ENCODE peak calls at places on chromosomes 6 and 20, in six cellular contexts. L, F, W, P, T and Q are unnamed samples.

GRCh38 chr20:36312724-36313441 is 6.7 kb downstream of the DLGAP4 start:
- DNase-seq in L (no peak), F (no peak), W (no peak), P (no peak), T (no peak), Q (no peak)

GRCh38 chr6:132910759-132911158 is 96.4 kb downstream of the RPS12 start:
- DNase-seq in L (no peak), F (no peak), W (no peak), P (no peak), T (no peak), Q (no peak)

GRCh38 chr6:33213166-33213988 is 5.1 kb downstream of the RING1 start:
- DNase-seq in L (no peak), F (no peak), W (peak; percentile 34), P (no peak), T (no peak), Q (no peak)

GRCh38 chr6:110053395-110054240 is 75.5 kb downstream of the GPR6 start:
- DNase-seq in L (peak; percentile 16), F (no peak), W (peak; percentile 55), P (no peak), T (peak; percentile 40), Q (peak; percentile 40)

GRCh38 chr6:151119823-151120524 is 119.8 kb upstream of the AKAP12 start:
- DNase-seq in L (no peak), F (no peak), W (no peak), P (no peak), T (no peak), Q (no peak)

GRCh38 chr6:11188161-11188915 is 44.1 kb downstream of the NEDD9 start:
- DNase-seq in L (no peak), F (no peak), W (peak; percentile 55), P (no peak), T (no peak), Q (no peak)

GRCh38 chr20:11869641-11870040 is 48.1 kb upstream of the BTBD3 start:
- DNase-seq in L (no peak), F (no peak), W (no peak), P (no peak), T (no peak), Q (no peak)

GRCh38 chr6:90382760-90383159 is 86.1 kb upstream of the BACH2 start:
- DNase-seq in L (no peak), F (no peak), W (no peak), P (no peak), T (no peak), Q (no peak)

GRCh38 chr20:59137532-59137931 is 26.1 kb upstream of the ZNF831 start:
- DNase-seq in L (no peak), F (no peak), W (no peak), P (no peak), T (no peak), Q (no peak)

GRCh38 chr6:144898052-144898689 is 613.0 kb downstream of the UTRN start:
- DNase-seq in L (no peak), F (no peak), W (peak; percentile 69), P (no peak), T (peak; percentile 42), Q (no peak)

GRCh38 chr6:40807484-40807883 is 220.3 kb upstream of the LRFN2 start:
- DNase-seq in L (peak; percentile 17), F (no peak), W (peak; percentile 31), P (no peak), T (no peak), Q (no peak)

GRCh38 chr6:90000864-90001731 is 106.8 kb downstream of the GJA10 start:
- DNase-seq in L (no peak), F (no peak), W (peak; percentile 22), P (no peak), T (no peak), Q (no peak)

GRCh38 chr6:106735136-106735535 is 105.8 kb downstream of the QRSL1 start:
- DNase-seq in L (no peak), F (no peak), W (no peak), P (no peak), T (no peak), Q (no peak)

GRCh38 chr20:51647674-51648570 is 105.4 kb upstream of the NFATC2 start:
- DNase-seq in L (no peak), F (no peak), W (no peak), P (no peak), T (no peak), Q (no peak)

GRCh38 chr6:111862314-111862713 is 10.9 kb downstream of the FYN start:
- DNase-seq in L (no peak), F (no peak), W (no peak), P (no peak), T (no peak), Q (no peak)

GRCh38 chr6:26534681-26535465 is 3.3 kb upstream of the HMGN4 start:
- DNase-seq in L (no peak), F (no peak), W (no peak), P (no peak), T (no peak), Q (no peak)

GRCh38 chr20:45445805-45446562 is 23.6 kb upstream of the WFDC2 start:
- DNase-seq in L (peak; percentile 45), F (peak; percentile 20), W (peak; percentile 31), P (no peak), T (no peak), Q (peak; percentile 52)

GRCh38 chr6:16473908-16474791 is 235.8 kb downstream of the GMPR start:
- DNase-seq in L (no peak), F (no peak), W (no peak), P (no peak), T (no peak), Q (no peak)

GRCh38 chr20:17841751-17842191 is 126.8 kb downstream of the SNX5 start:
- DNase-seq in L (no peak), F (no peak), W (peak; percentile 57), P (no peak), T (no peak), Q (no peak)

GRCh38 chr6:155541976-155542375 is 86.3 kb upstream of the NOX3 start:
- DNase-seq in L (no peak), F (no peak), W (no peak), P (no peak), T (no peak), Q (no peak)